ENCODE peak calls at places on chromosomes 5 and 9, in four cellular contexts. G is right atrium auricular region, A is HCT116, I is aorta. Y is an unnamed sample. For H3K4me1 and H3K27me3, the result is how much of the 10 kb centered on the place peaks cover.

GRCh38 chr9:36853233-36853632 is 180.8 kb downstream of the PAX5 start:
- DNase-seq in A (no peak), G (no peak), I (no peak), Y (no peak)

GRCh38 chr5:1262381-1262780 is 32.5 kb downstream of the TERT start:
- DNase-seq in G (no peak), A (no peak), I (no peak), Y (no peak)

GRCh38 chr9:71552480-71552879 is 215.8 kb downstream of the CEMIP2 start:
- DNase-seq in G (no peak), A (no peak), I (no peak), Y (no peak)

GRCh38 chr5:124790895-124791732 is 44.7 kb upstream of the ZNF608 start:
- DNase-seq in G (no peak), I (no peak), A (no peak), Y (peak)

GRCh38 chr5:14160116-14160515 is 17.0 kb downstream of the TRIO start:
- DNase-seq in G (no peak), A (no peak), I (no peak), Y (no peak)

GRCh38 chr5:172380992-172381643 is 73.2 kb downstream of the SH3PXD2B start:
- DNase-seq in G (peak), I (peak), A (no peak), Y (no peak)

GRCh38 chr5:68343421-68343826 is 127.9 kb downstream of the PIK3R1 start:
- DNase-seq in A (no peak), G (peak), I (peak), Y (no peak)

GRCh38 chr9:31639444-31639843 is 745.0 kb upstream of the ACO1 start:
- DNase-seq in I (no peak), A (no peak), G (no peak), Y (no peak)

GRCh38 chr5:87048156-87048555 is 219.5 kb upstream of the RASA1 start:
- DNase-seq in G (no peak), I (no peak), A (peak), Y (no peak)

GRCh38 chr5:61357745-61358144 is 25.7 kb downstream of the ZSWIM6 start:
- DNase-seq in I (no peak), G (no peak), A (peak), Y (no peak)

GRCh38 chr9:26946753-26947727 is at the start of gene PLAA:
- DNase-seq in G (peak), I (peak), A (peak), Y (peak)

GRCh38 chr5:172642046-172642409 is 965 bp downstream of the NEURL1B start:
- DNase-seq in A (no peak), I (no peak), G (no peak), Y (no peak)

GRCh38 chr9:134568116-134568515 is 73.5 kb upstream of the COL5A1 start:
- DNase-seq in G (peak), A (no peak), I (no peak), Y (no peak)

GRCh38 chr5:55692509-55692908 is 19.6 kb downstream of the SLC38A9 start:
- DNase-seq in A (no peak), I (no peak), G (no peak), Y (no peak)

GRCh38 chr9:131609116-131609830 is 64.0 kb downstream of the PRRT1B start:
- DNase-seq in A (no peak), I (no peak), G (peak), Y (no peak)

GRCh38 chr5:93574939-93575241 is 6.1 kb downstream of the NR2F1-AS1 start:
- DNase-seq in A (no peak), I (no peak), G (no peak), Y (no peak)

GRCh38 chr9:133112361-133113026 is 8.5 kb downstream of the RALGDS start:
- DNase-seq in A (no peak), I (peak), G (no peak), Y (no peak)

GRCh38 chr9:36867241-36867640 is 166.8 kb downstream of the PAX5 start:
- DNase-seq in I (peak), G (no peak), A (no peak), Y (no peak)

GRCh38 chr9:109164040-109164439 is 3.0 kb downstream of the FRRS1L start:
- DNase-seq in G (no peak), I (no peak), A (no peak), Y (no peak)

GRCh38 chr9:19174127-19174921 is 47.0 kb upstream of the PLIN2 start:
- DNase-seq in A (peak), G (peak), I (peak), Y (peak)

GRCh38 chr5:173624276-173624675 is 7.8 kb upstream of the BOD1 start:
- DNase-seq in G (no peak), I (no peak), A (no peak), Y (no peak)

GRCh38 chr5:81768960-81769452 is 18.1 kb upstream of the SSBP2 start:
- DNase-seq in A (peak), I (no peak), G (no peak), Y (no peak)

GRCh38 chr5:132044207-132044606 is 16.2 kb upstream of the IL3 start:
- DNase-seq in A (no peak), I (peak), G (peak), Y (no peak)

DNA sequence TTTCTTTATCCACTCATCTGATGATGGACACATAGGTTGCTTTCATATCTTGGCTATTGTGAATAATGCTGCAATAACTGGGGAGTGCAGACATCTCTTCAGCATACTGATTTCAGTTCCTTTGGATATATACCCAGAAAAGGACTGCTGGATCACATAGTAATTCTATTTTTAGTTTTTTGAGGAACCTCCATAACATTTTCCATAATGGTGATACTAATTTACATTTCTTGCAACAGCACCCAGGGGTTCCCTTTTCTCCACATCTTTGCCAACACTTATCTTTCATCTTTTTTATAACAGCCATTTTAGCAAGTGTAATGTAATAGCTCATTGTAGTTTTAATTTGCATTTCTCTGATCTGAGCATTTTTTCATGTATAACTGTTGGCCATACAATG is 34.1 kb upstream of the NR4A3 start:
- DNase-seq in I (no peak), A (no peak), G (no peak), Y (no peak)
- H3K4me1 ChIP-seq in I (under half), A (under half), G (under half), Y (under half)

GRCh38 chr5:154849261-154849660 is 1.1 kb downstream of the FAXDC2 start:
- DNase-seq in A (no peak), I (no peak), G (no peak), Y (no peak)

GRCh38 chr5:154851351-154851750 is 948 bp upstream of the FAXDC2 start:
- DNase-seq in I (no peak), A (no peak), G (no peak), Y (no peak)

GRCh38 chr5:154850255-154851062 is at the start of gene FAXDC2:
- DNase-seq in I (peak), A (no peak), G (peak), Y (no peak)

GRCh38 chr5:154844800-154845199 is 5.6 kb downstream of the FAXDC2 start:
- DNase-seq in A (no peak), G (no peak), I (no peak), Y (no peak)

GRCh38 chr5:154849791-154850201 is 607 bp downstream of the FAXDC2 start:
- DNase-seq in G (no peak), A (no peak), I (no peak), Y (no peak)
- H3K4me3 ChIP-seq in G (peak), A (no peak), I (peak), Y (no peak)

DNA sequence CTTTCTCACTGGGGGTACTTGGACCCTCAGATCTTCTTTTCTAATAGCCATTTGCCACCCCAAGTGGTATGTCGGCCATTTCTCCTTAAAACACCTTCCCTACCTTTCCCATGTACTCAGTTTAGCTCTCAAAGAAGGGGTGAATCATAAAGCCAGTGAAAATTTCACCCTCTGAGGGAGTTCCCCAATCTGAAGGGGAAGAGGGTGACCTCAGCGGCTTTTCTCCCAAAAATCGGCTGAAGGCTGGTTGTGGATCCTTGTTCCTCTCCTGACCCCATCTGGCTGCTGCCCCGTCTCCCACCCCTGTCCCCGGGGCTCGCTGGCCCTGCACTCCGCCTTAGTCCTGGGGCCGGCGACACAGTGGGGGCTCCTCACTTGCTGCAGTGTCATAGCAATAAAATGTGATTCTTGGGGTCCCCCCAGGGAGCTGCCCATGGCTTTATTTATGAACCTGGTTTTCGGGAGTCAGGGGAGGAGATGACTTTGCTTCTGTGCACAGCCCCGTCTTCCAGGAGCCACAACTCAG is 17.3 kb upstream of the LTC4S start:
- DNase-seq in G (no peak), I (no peak), A (no peak), Y (no peak)
- H3K27me3 ChIP-seq in G (under half), I (under half), A (under half), Y (under half)

DNA sequence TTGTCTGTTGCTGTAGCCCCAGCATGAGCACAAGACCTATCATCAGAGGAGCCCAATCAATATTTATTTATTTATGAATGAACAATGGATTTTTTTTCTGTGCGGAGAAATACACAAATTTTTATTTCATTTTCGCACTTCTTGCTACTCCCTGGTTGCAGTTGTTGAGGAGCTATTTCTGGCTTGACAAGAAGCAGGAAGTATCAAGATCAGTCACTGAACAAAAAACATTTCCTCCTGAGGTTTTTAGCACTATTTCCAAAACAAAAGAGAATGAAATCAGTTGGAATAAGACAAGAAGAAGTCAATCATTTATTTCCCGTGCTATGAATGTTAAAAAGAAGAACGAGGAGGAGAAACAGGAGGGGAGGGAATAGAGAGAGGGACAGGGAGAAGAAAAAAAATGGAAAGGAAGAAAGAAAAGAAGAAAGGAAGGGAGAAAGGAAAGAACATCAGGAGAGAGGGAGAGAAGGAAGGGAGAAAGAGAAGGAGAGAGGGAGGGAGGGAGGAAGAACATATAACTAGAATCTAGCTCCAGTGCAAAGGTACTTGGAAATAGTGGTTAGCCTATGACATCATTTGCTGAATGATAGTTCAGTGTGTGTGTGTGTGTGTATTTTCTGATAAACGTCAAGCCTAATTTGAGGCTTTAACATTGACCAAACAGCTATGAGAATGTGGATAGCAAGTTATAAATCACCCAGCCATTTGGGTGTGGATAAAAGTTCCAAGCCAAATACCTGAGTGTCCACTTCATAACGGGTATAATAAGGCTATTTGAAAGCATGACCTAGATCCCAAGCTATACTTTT is 586.0 kb downstream of the EBF1 start:
- DNase-seq in I (no peak), G (no peak), A (no peak), Y (no peak)
- H3K4me1 ChIP-seq in I (under half), G (under half), A (under half), Y (under half)

DNA sequence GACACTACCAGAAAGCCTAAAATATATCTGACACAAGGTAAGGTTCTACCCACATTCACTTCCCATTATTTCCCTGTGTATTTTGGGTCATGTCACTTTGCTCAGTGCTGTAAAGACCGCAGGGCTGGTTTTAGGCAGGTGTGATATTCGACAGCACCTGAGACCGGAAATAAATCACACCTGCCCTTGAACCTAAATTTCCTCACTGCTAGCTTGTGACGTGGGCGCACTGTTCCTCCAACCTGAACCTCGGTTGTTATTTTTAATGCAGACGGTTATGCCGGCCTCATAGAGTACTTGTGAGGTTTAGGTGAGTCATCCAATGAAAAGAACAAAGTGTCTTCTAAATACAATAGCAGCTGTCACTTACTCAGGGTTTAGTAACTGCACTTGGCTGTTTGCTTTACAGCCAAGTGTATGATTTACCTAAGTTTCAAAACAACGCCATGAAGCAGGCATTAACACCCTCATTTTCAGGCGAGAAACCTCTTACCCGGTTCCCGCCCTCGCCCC is 20.7 kb upstream of the ZNF782 start:
- DNase-seq in I (no peak), A (peak), G (no peak), Y (no peak)
- H3K4me3 ChIP-seq in I (no peak), A (peak), G (peak), Y (no peak)

DNA sequence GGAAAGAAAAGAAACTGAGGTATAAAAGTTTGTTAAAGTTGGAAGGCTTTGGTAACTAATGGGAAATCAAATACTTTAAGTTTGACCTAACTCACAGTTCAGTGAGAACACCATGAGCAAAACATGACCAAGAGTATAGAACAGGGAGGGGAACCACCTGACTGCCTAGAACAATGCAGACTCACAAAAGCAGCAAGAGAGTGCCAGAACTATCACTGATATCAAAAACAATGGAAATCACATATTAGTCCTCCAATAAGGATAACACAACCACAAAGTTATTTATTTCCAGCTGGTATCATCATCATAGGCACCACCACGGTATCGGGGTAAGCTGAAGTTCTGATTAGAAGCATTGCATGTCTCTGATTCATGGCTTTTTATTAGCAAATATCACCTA is 77.5 kb downstream of the TRPM6 start:
- DNase-seq in I (no peak), G (no peak), A (no peak), Y (no peak)
- H3K27me3 ChIP-seq in I (under half), G (under half), A (under half), Y (under half)